ENCODE peak calls at places on chromosomes 7 and 10, in five cellular contexts. D is right lobe of liver, B is prostate gland, Q is HCT116, X is lower lobe of right lung. Y is an unnamed sample.

GRCh38 chr10:100183482-100183881 is 2.3 kb downstream of the ERLIN1 start:
- DNase-seq in D (no peak), B (peak; percentile 62), Q (no peak), X (no peak), Y (no peak)

GRCh38 chr7:44377681-44378421 is 52.5 kb upstream of the CAMK2B start:
- DNase-seq in D (no peak), B (no peak), Q (no peak), X (no peak), Y (no peak)

GRCh38 chr7:64618785-64619456 is 47.0 kb upstream of the ZNF107 start:
- DNase-seq in D (no peak), B (peak; percentile 28), Q (peak; percentile 59), X (no peak), Y (no peak)

GRCh38 chr10:110214380-110214826 is 7.0 kb downstream of the MXI1 start:
- DNase-seq in D (no peak), B (no peak), Q (no peak), X (no peak), Y (no peak)

GRCh38 chr10:101079874-101080273 is 18.1 kb downstream of the KAZALD1 start:
- DNase-seq in D (no peak), B (no peak), Q (no peak), X (no peak), Y (no peak)

GRCh38 chr7:28700084-28700483 is 258.0 kb downstream of the TRIL start:
- DNase-seq in D (no peak), B (no peak), Q (no peak), X (no peak), Y (no peak)

GRCh38 chr7:36984051-36984492 is 259.8 kb upstream of the AOAH start:
- DNase-seq in D (no peak), B (no peak), Q (no peak), X (no peak), Y (no peak)

GRCh38 chr10:101840741-101841453 is 2.7 kb downstream of the KCNIP2 start:
- DNase-seq in D (peak; percentile 85), B (peak; percentile 55), Q (peak; percentile 72), X (peak; percentile 85), Y (peak; percentile 27)

GRCh38 chr7:33873981-33874750 is 31.2 kb upstream of the BMPER start:
- DNase-seq in D (no peak), B (no peak), Q (no peak), X (no peak), Y (peak; percentile 51)

GRCh38 chr7:156820445-156821063 is 72.4 kb downstream of the LMBR1 start:
- DNase-seq in D (no peak), B (no peak), Q (no peak), X (no peak), Y (no peak)

GRCh38 chr10:83983578-83984255 is 155.6 kb upstream of the GHITM start:
- DNase-seq in D (no peak), B (no peak), Q (peak; percentile 23), X (no peak), Y (no peak)

GRCh38 chr10:110013615-110014293 is 6.0 kb downstream of the ADD3 start:
- DNase-seq in D (no peak), B (no peak), Q (no peak), X (no peak), Y (no peak)

GRCh38 chr7:76425156-76425555 is 406 bp downstream of the ZP3 start:
- DNase-seq in D (no peak), B (no peak), Q (no peak), X (no peak), Y (no peak)

GRCh38 chr7:4819450-4820404 is 42.1 kb downstream of the PAPOLB start:
- DNase-seq in D (no peak), B (no peak), Q (no peak), X (peak; percentile 39), Y (no peak)

GRCh38 chr10:102517553-102517952 is 13.8 kb downstream of the SUFU start:
- DNase-seq in D (no peak), B (no peak), Q (no peak), X (no peak), Y (peak; percentile 22)

GRCh38 chr10:21495002-21495685 is 30.3 kb downstream of the SKIDA1 start:
- DNase-seq in D (no peak), B (no peak), Q (no peak), X (no peak), Y (no peak)

GRCh38 chr10:115657161-115657850 is 564.1 kb downstream of the ATRNL1 start:
- DNase-seq in D (no peak), B (no peak), Q (no peak), X (no peak), Y (no peak)

DNA sequence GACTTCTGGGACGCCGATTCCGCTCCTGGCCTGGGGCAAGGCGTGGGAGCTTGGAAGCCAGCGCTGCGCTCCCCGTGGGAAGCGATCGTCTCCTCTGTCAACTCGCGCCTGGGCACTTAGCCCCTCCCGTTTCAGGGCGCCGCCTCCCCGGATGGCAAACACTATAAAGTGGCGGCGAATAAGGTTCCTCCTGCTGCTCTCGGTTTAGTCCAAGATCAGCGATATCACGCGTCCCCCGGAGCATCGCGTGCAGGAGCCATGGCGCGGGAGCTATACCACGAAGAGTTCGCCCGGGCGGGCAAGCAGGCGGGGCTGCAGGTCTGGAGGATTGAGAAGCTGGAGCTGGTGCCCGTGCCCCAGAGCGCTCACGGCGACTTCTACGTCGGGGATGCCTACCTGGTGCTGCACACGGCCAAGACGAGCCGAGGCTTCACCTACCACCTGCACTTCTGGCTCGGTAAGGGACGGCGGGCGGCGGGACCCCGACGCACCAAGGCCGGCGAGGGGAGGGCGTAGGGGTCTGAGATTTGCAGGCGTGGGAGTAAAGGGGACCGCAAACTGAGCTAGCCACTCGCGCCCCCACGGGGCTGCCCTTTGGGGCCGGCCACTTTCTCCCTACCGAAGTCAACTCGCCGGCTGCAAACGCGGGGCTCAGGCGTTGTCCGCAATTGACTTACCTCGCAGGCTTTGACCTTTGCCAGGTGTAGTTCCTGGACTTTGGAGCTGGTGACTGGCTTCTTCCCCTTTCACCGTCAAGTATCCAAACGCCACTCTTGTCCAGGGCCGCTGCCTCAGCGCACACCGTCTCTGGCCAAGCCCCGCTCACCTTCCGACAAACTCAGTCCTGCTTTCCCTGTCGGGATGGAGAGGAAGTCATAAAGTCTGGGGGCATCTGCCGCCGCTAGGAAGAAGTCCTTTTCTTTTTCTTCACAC is at the start of gene SCIN:
- DNase-seq in D (no peak), B (peak; percentile 41), Q (no peak), X (peak; percentile 68), Y (no peak)
- H3K4me3 ChIP-seq in D (no peak within 1 kb of the TSS), B (peak within 1 kb of the TSS; percentile 33), Q (peak within 1 kb of the TSS; percentile 54), X (peak within 1 kb of the TSS; percentile 53), Y (peak within 1 kb of the TSS; percentile 28)

DNA sequence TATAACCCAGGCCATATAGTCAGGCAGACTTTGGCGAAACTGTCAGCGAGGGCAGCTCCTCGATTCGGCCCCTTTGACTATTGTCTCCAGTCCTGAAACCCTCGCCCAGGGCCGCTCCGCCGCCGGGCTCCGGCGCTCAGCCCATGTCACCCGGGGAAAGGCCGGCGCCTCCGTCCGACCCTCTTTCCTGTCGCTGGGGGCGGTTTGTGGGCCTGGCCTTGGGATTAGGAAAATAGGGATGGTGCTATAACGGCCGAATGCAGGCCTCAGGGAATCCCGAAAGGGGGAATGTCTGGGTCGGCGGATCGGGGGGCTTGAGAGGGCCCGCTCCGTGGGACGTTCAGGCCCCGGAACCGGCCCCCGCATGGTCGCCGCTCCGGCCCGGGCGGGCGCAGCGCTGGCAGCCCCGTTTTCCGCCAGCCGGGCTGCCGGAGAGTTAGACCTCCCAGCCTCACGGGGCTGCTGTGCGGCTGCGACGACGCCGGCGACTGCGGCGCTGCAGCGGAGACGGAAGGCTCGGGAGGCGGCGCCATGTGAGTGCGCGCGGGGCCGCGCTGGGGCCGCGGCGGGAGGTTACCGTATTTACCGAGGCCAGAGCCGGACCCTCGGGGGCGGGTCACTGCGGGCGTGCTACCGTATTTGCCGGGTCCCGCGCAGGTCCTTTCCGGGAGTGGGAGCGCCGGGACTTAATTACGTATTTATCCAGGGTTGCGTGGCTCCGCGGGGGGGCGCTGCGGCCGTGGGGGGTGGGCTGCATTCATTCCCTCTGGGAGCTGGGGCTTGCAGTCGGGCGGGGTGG is 25.9 kb downstream of the ZNF775 start:
- DNase-seq in D (peak; percentile 93), B (peak; percentile 75), Q (peak; percentile 60), X (peak; percentile 93), Y (no peak)
- TF ChIP-seq CTCF in D (peak; percentile 30), B (no peak), Q (peak; percentile 24), X (no peak), Y (peak; percentile 32)

DNA sequence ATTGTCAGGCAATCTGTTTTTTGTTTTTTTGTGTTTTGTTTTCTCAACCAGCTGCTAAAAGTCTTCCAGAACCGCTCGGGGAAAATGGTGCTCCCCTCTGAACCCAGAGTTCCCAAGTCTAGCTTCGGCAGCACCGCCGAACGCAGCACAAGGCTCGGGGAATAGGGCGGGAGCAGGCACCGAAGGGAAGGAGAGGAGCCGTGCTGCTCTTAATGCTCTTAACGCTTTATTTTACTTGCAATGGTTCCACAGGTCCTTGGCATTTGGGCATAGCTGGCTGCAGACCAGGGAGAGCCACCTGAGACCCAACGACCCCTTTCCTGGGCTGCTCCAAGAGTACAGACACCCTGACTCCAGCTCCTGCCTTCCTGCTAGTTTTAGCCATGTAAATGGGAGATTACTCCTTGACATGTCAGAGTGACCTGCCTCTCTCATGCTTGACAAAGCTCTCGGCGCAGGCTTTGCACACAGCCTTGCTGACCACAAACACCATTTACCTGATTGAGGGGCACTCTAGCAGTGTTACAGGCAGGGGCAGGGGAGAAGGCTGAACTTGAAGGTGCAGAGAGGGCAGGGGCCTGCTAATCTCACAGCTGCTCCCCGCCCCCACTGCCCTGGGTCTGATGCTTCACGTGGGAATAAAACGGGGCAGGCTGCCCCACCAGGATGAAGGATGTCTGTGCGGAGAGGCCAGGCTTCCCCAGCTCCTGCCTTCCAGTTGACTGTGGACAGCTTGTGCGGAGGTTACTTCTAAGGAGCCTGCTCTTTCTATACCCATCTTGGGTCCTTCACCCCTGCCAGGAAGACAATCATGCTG is 58.6 kb upstream of the EFCAB10 start:
- DNase-seq in D (no peak), B (no peak), Q (no peak), X (no peak), Y (no peak)
- H3K36me3 ChIP-seq in D (peaks cover 30% of the 10 kb centered on the region), B (no peaks in the 10 kb centered on the region), Q (no peaks in the 10 kb centered on the region), X (peaks cover 81% of the 10 kb centered on the region), Y (peaks cover 7% of the 10 kb centered on the region)

GRCh38 chr7:23107781-23108180 is 2.2 kb downstream of the KLHL7 start:
- DNase-seq in D (no peak), B (no peak), Q (no peak), X (no peak), Y (no peak)
- H3K4me3 ChIP-seq in D (no peak overlapping the region), B (no peak overlapping the region), Q (no peak overlapping the region), X (peak overlapping the region; percentile 92), Y (no peak overlapping the region)

DNA sequence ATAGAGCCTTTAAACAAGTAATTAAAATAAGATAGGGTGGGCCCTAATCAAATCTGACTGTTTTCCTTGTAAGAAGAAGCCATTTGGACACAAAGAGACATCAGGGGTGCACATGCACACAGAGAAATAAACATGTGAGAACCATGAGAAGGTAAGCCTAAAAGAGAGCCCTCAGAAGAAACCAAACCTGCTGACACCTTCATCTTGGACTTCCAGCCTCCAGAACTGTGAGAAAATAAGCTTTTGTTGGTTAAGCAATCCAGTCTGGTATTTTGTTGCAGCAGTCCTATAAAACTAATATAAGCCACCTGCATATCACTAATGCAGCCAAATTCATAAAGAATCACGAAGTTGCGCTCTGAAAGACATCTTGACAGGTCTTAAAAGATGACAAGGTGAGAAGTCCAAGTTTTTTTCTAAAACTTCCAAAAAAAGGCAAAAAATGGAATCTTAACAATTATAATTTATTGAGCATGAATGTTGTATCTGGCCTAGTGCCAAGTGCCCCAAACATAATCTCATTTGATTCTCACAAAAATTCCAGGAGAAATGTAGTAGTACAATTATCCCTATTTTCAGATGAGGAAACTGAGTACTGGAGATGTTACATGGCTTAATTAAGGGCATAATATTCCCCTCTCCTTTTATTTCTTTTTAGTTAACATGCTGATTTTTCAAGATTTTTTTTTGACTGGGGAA is 34.3 kb upstream of the FAM133B start:
- DNase-seq in D (no peak), B (no peak), Q (no peak), X (no peak), Y (no peak)
- TF ChIP-seq CTCF in D (no peak), B (no peak), Q (no peak), X (no peak), Y (no peak)

GRCh38 chr10:33146189-33146524 is 188.1 kb upstream of the ITGB1 start:
- DNase-seq in D (no peak), B (no peak), Q (no peak), X (no peak), Y (no peak)
- H3K36me3 ChIP-seq in D (no peaks in the 10 kb centered on the region), B (no peaks in the 10 kb centered on the region), Q (no peaks in the 10 kb centered on the region), X (no peaks in the 10 kb centered on the region), Y (no peaks in the 10 kb centered on the region)

Y was measured in BJ.